ENCODE peak calls at places on chromosomes 6 and 20, in six cellular contexts. E is neuronal stem cell, I is mesendoderm, R is H9, C is mesenchymal stem cell, G is IMR-90. P is an unnamed sample.

GRCh38 chr20:49386848-49387605 is 95.4 kb downstream of the KCNB1 start:
- DNase-seq in E (no peak), I (peak; percentile 38), C (no peak), R (no peak), G (no peak), P (no peak)

GRCh38 chr6:69019832-69020231 is 384.8 kb downstream of the ADGRB3 start:
- DNase-seq in E (no peak), G (peak; percentile 20), C (peak; percentile 44), R (no peak), I (peak; percentile 34), P (peak; percentile 47)

GRCh38 chr6:168535711-168536110 is 94.7 kb downstream of the SMOC2 start:
- DNase-seq in C (no peak), E (no peak), G (no peak), I (no peak), R (no peak), P (no peak)

GRCh38 chr20:8082999-8083398 is 49.1 kb upstream of the PLCB1 start:
- DNase-seq in I (no peak), R (no peak), E (no peak), C (peak; percentile 70), G (peak; percentile 64), P (no peak)

GRCh38 chr6:47047479-47048411 is 5.6 kb upstream of the ADGRF1 start:
- DNase-seq in E (peak; percentile 63), G (peak; percentile 62), I (peak; percentile 99), C (peak; percentile 88), R (peak; percentile 72), P (peak; percentile 93)

GRCh38 chr6:11140061-11140460 is 28.5 kb upstream of the ERVFRD-1 start:
- DNase-seq in I (peak; percentile 44), G (peak; percentile 81), C (peak; percentile 78), R (no peak), E (no peak), P (no peak)

GRCh38 chr20:53738039-53738944 is 144.7 kb upstream of the ZNF217 start:
- DNase-seq in G (peak; percentile 90), E (no peak), I (peak; percentile 93), C (peak; percentile 99), R (peak; percentile 78), P (peak; percentile 94)

GRCh38 chr6:89034586-89035251 is 45.8 kb upstream of the PNRC1 start:
- DNase-seq in R (no peak), E (no peak), G (peak; percentile 49), I (no peak), C (peak; percentile 95), P (peak; percentile 14)

GRCh38 chr6:169340395-169340794 is 86.7 kb upstream of the THBS2 start:
- DNase-seq in R (no peak), C (no peak), E (no peak), G (no peak), I (no peak), P (peak; percentile 43)

GRCh38 chr6:147507162-147508072 is 1.1 kb upstream of the SAMD5 start:
- DNase-seq in G (no peak), C (peak; percentile 45), R (peak; percentile 43), I (peak; percentile 30), E (peak; percentile 30), P (no peak)

GRCh38 chr6:33788694-33789549 is at the start of gene LEMD2:
- DNase-seq in E (peak; percentile 80), I (peak; percentile 96), C (peak; percentile 93), G (peak; percentile 94), R (peak; percentile 93), P (peak; percentile 82)

GRCh38 chr6:119887671-119888070 is 538.1 kb upstream of the MAN1A1 start:
- DNase-seq in I (no peak), E (no peak), G (no peak), R (no peak), C (no peak), P (no peak)

GRCh38 chr6:162621246-162621645 is 106.3 kb downstream of the PRKN start:
- DNase-seq in G (no peak), R (no peak), E (no peak), C (peak; percentile 46), I (peak; percentile 94), P (peak; percentile 71)

GRCh38 chr6:105196076-105196475 is 16.3 kb upstream of the POPDC3 start:
- DNase-seq in R (no peak), G (peak; percentile 39), C (no peak), I (no peak), E (no peak), P (no peak)

GRCh38 chr20:48467622-48468021 is 360.2 kb downstream of the PREX1 start:
- DNase-seq in C (no peak), I (peak; percentile 60), R (peak; percentile 62), G (no peak), E (no peak), P (no peak)

GRCh38 chr6:135798751-135799515 is 52.6 kb upstream of the PDE7B start:
- DNase-seq in I (no peak), E (no peak), R (no peak), C (no peak), G (no peak), P (no peak)

GRCh38 chr6:104537872-104538271 is 321.8 kb downstream of the HACE1 start:
- DNase-seq in I (no peak), G (no peak), C (no peak), R (no peak), E (no peak), P (no peak)

GRCh38 chr20:57374343-57374930 is 16.8 kb upstream of the RBM38 start:
- DNase-seq in C (no peak), G (no peak), E (no peak), R (no peak), I (no peak), P (no peak)

GRCh38 chr20:2847802-2848201 is 7.3 kb downstream of the VPS16 start:
- DNase-seq in G (no peak), C (no peak), E (no peak), R (no peak), I (no peak), P (no peak)

GRCh38 chr6:123777554-123777953 is 26.1 kb upstream of the NKAIN2 start:
- DNase-seq in C (peak; percentile 31), I (no peak), R (no peak), G (peak; percentile 1), E (no peak), P (no peak)

GRCh38 chr6:27176096-27176495 is 71.4 kb upstream of the PRSS16 start:
- DNase-seq in G (peak; percentile 67), E (no peak), R (no peak), I (no peak), C (peak; percentile 74), P (peak; percentile 81)

GRCh38 chr20:34996243-34996984 is 40.7 kb downstream of the MYH7B start:
- DNase-seq in C (no peak), G (no peak), R (no peak), E (no peak), I (no peak), P (no peak)

DNA sequence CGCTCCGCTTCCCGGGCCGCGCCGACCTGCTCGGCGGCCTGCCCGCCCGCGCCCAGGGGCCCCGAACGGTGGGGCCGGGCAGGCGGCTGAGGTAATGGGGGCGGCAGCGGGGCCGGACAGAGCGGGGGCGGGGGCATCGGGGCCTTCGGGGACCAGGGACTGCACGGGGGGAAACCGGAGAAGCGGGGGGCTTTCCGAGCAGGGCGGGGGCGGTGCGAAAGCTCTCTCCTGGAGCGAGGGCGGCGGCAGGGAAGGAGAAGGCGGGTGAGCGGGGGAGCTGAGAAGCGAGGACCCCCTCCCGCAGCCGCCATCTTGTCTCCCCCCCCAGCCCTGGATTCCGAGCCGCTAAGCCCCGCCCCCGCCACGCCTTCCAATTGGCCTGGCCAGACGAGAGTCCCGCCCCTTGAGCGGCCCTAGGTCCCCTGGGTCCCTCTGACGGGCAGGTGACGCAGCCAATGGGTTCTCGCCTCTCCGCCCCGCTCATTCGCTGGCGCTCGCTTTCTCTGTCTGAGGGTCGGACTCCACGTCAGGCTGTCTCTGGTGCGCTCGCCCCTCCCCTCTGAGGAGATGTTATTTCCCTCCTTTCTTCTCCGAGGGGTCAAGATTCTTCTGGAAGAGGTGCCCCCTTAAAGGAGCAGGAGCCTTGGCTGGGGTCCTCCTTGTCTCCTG is 470 bp downstream of the BRPF3 start:
- DNase-seq in R (peak; percentile 99), E (peak; percentile 98), C (peak; percentile 97), G (peak; percentile 96), I (peak; percentile 98), P (peak; percentile 97)
- H3K18ac ChIP-seq in R (peak overlapping the region; percentile 97), E (peak overlapping the region; percentile 96), C (peak overlapping the region; percentile 81), G (peak overlapping the region; percentile 74), I (peak overlapping the region; percentile 99), P (peak overlapping the region; percentile 96)

GRCh38 chr6:1390805-1391511 is 1.6 kb downstream of the FOXF2 start:
- DNase-seq in C (no peak), R (peak; percentile 62), G (peak; percentile 63), I (peak; percentile 76), E (peak; percentile 27), P (peak; percentile 49)
- H3K18ac ChIP-seq in C (no peak overlapping the region), R (no peak overlapping the region), G (peak overlapping the region; percentile 24), I (no peak overlapping the region), E (peak overlapping the region; percentile 74), P (no peak overlapping the region)

DNA sequence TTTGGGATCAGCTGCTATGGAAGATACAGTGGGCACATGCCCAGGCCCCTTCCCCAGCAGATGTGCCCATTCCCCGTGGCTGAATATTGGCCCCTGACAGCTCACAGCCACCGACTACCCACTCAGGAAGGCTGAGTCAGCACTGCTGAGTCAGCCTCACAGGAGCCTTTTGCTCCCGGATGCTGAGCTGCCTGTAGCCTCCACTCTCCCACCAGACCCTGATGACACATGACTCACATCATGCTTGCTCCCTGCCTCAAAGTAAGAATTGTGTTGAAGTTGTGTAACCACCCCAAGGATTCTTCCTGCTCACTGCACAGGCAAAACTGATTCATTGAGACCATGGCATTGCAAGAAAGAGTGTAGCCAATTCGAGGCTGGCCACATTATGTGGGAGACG is 556.8 kb upstream of the CDH4 start:
- DNase-seq in E (no peak), R (no peak), I (peak; percentile 58), G (peak; percentile 86), C (peak; percentile 23), P (no peak)
- H3K18ac ChIP-seq in E (no peak overlapping the region), R (no peak overlapping the region), I (peak overlapping the region; percentile 7), G (no peak overlapping the region), C (no peak overlapping the region), P (no peak overlapping the region)

GRCh38 chr6:25220853-25221252 is 58.3 kb upstream of the CARMIL1 start:
- DNase-seq in R (no peak), G (no peak), E (no peak), C (no peak), I (no peak), P (no peak)

GRCh38 chr6:25219581-25220249 is 59.5 kb upstream of the CARMIL1 start:
- DNase-seq in R (no peak), I (no peak), E (no peak), C (no peak), G (no peak), P (no peak)

GRCh38 chr6:25223421-25224052 is 55.6 kb upstream of the CARMIL1 start:
- DNase-seq in G (peak; percentile 73), E (peak; percentile 66), C (peak; percentile 69), I (peak; percentile 62), R (peak; percentile 50), P (peak; percentile 52)

GRCh38 chr6:25224237-25224636 is 54.9 kb upstream of the CARMIL1 start:
- DNase-seq in E (no peak), R (no peak), C (no peak), G (no peak), I (no peak), P (no peak)

DNA sequence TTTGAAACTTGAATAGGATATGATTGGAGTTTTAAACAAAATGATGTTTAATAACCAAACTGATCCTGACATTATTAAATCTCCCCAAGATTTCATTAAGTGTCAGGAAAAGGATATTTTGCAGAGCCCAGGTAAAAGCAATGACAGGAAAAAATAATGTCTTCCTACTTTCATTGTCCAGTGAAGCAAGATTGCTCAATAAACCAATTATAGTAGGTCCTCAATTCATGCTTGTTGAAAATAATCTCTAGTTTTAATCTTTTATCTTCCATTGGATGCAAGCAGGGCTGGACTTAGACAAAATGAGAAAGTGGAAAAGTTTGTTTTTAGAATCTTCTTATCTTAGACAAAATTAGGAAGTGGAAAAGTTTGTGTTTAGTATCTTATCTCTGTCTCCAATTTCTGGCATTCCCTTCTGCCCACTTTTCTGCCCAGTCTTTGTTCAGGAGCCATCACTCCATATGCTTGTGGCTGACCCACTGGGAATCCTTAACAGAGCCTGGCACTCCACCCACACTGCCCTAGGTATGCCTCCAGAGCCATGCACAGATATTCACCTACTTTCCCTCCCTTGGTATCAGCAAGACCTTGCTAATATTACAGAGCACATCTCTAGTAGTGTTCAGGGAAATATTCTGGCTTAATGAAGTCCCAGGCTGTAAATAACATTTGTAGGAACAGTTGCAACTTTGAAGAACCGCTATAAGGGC is 57.0 kb upstream of the CARMIL1 start:
- DNase-seq in C (no peak), E (no peak), G (no peak), I (no peak), R (no peak), P (no peak)
- H3K18ac ChIP-seq in C (no peak overlapping the region), E (no peak overlapping the region), G (no peak overlapping the region), I (no peak overlapping the region), R (no peak overlapping the region), P (no peak overlapping the region)